ENCODE peak calls at places on chromosomes 12 and 14, in five cellular contexts. H, L, F, C and G are unnamed samples.
A peak's percentile ranks its signal among the peaks of the same experiment; 100 is the strongest.

GRCh38 chr14:95886366-95886765 is 9.7 kb downstream of the TUNAR start:
- DNase-seq in H (no peak), L (no peak), F (no peak), C (no peak), G (no peak)

GRCh38 chr14:23379331-23380196 is 2.7 kb downstream of the CMTM5 start:
- DNase-seq in H (peak; percentile 44), L (peak; percentile 74), F (peak; percentile 81), C (peak; percentile 10), G (peak; percentile 64)

GRCh38 chr12:104569348-104570173 is 112.8 kb downstream of the CHST11 start:
- DNase-seq in H (no peak), L (no peak), F (no peak), C (no peak), G (no peak)

GRCh38 chr12:61694214-61694613 is 566.0 kb upstream of the USP15 start:
- DNase-seq in H (no peak), L (no peak), F (no peak), C (no peak), G (no peak)

GRCh38 chr14:100850841-100851585 is 25.1 kb downstream of the MEG3 start:
- DNase-seq in H (peak; percentile 50), L (peak; percentile 39), F (peak; percentile 91), C (no peak), G (peak; percentile 76)

GRCh38 chr12:119051474-119051873 is 70.1 kb downstream of the SRRM4 start:
- DNase-seq in H (no peak), L (no peak), F (no peak), C (no peak), G (no peak)

GRCh38 chr14:91366749-91367148 is 50.9 kb downstream of the CCDC88C start:
- DNase-seq in H (no peak), L (no peak), F (no peak), C (no peak), G (no peak)

GRCh38 chr12:131309700-131310099 is 356.0 kb downstream of the ADGRD1 start:
- DNase-seq in H (no peak), L (no peak), F (no peak), C (no peak), G (no peak)

GRCh38 chr14:76726551-76726961 is 34.7 kb upstream of the VASH1 start:
- DNase-seq in H (no peak), L (no peak), F (no peak), C (no peak), G (no peak)

GRCh38 chr12:3083949-3084348 is 6.8 kb downstream of the TSPAN9 start:
- DNase-seq in H (peak; percentile 61), L (no peak), F (no peak), C (no peak), G (no peak)